ENCODE peak calls at places on chromosomes 2 and 18, in four cellular contexts. W is right atrium auricular region, D is LoVo, L is fibroblast of the aortic adventitia. P is an unnamed sample.

GRCh38 chr18:6624271-6624670 is 105.2 kb upstream of the ARHGAP28 start:
- DNase-seq in W (no peak), D (peak), L (peak), P (peak)

GRCh38 chr2:27737676-27738348 is 33.7 kb upstream of the MRPL33 start:
- DNase-seq in W (no peak), D (peak), L (peak), P (peak)

GRCh38 chr2:127348421-127349000 is 39.3 kb downstream of the MAP3K2 start:
- DNase-seq in W (no peak), D (no peak), L (peak), P (peak)

GRCh38 chr2:38823386-38823785 is 45.4 kb downstream of the GEMIN6 start:
- DNase-seq in W (no peak), D (no peak), L (peak), P (no peak)

GRCh38 chr18:62566199-62566598 is 43.4 kb downstream of the ZCCHC2 start:
- DNase-seq in W (no peak), D (no peak), L (peak), P (peak)

GRCh38 chr2:187842978-187843847 is 289.0 kb upstream of the TFPI start:
- DNase-seq in W (no peak), D (peak), L (peak), P (peak)

GRCh38 chr2:196160101-196160500 is 11.3 kb downstream of the STK17B start:
- DNase-seq in W (no peak), D (peak), L (peak), P (peak)

GRCh38 chr2:106284691-106285202 is 90.6 kb upstream of the UXS1 start:
- DNase-seq in W (no peak), D (no peak), L (no peak), P (no peak)

GRCh38 chr2:157831573-157832315 is 44.4 kb downstream of the ACVR1 start:
- DNase-seq in W (no peak), D (no peak), L (no peak), P (no peak)

GRCh38 chr18:30175621-30176225 is 866.8 kb downstream of the DSC3 start:
- DNase-seq in W (no peak), D (no peak), L (no peak), P (no peak)

GRCh38 chr2:204871246-204871953 is 326.1 kb downstream of the PARD3B start:
- DNase-seq in W (no peak), D (no peak), L (peak), P (peak)

GRCh38 chr18:12767580-12768155 is 64.8 kb downstream of the PSMG2 start:
- DNase-seq in W (no peak), D (no peak), L (no peak), P (no peak)

P was measured in MCF 10A.